ENCODE peak calls at places on chromosomes 4 and X, in nine cellular contexts. Z is epithelial cell of proximal tubule; K is cardiac muscle cell; A is CD8-positive, alpha-beta memory T cell; M is HT1080; U is activated T-cell treated with anti-CD3 and anti-CD28 coated beads for 1 hour; E is HEK293T; X is ACHN; W is T-helper 1 cell. P is an unnamed sample.

GRCh38 chrX:123339201-123339905 is 155.3 kb downstream of the GRIA3 start:
- DNase-seq in X (no peak), E (no peak), A (no peak), K (no peak), M (peak), W (no peak), Z (no peak), U (no peak), P (no peak)

GRCh38 chrX:152155766-152156310 is 17.5 kb upstream of the MAGEA10 start:
- DNase-seq in X (no peak), K (no peak), W (no peak), A (no peak), M (no peak), Z (no peak), E (no peak), U (no peak), P (no peak)

GRCh38 chrX:134764202-134764785 is 106.0 kb upstream of the PLAC1 start:
- DNase-seq in X (peak), K (no peak), E (peak), U (no peak), A (no peak), Z (no peak), W (peak), M (peak), P (no peak)

GRCh38 chr4:65580551-65580950 is 89.7 kb downstream of the EPHA5 start:
- DNase-seq in A (no peak), E (no peak), K (no peak), W (no peak), U (no peak), M (peak), Z (no peak), X (peak), P (no peak)

GRCh38 chrX:33195698-33196097 is 15.7 kb downstream of the DMD start:
- DNase-seq in W (no peak), M (no peak), K (no peak), X (no peak), U (no peak), E (no peak), A (no peak), Z (no peak), P (no peak)

GRCh38 chr4:159096434-159096833 is 6.4 kb upstream of the RAPGEF2 start:
- DNase-seq in A (no peak), W (no peak), U (no peak), E (no peak), K (no peak), M (no peak), X (no peak), Z (no peak), P (no peak)

GRCh38 chr4:156594619-156595018 is 377.0 kb downstream of the PDGFC start:
- DNase-seq in M (no peak), X (no peak), U (no peak), K (peak), E (peak), A (no peak), Z (no peak), W (no peak), P (no peak)

GRCh38 chrX:96407501-96407900 is 277.1 kb upstream of the DIAPH2 start:
- DNase-seq in W (no peak), E (no peak), X (no peak), U (no peak), A (no peak), K (no peak), Z (no peak), M (no peak), P (no peak)

GRCh38 chr4:148021706-148022105 is 289.8 kb downstream of the ARHGAP10 start:
- DNase-seq in Z (no peak), K (no peak), A (no peak), U (no peak), W (no peak), X (no peak), E (no peak), M (no peak), P (no peak)

GRCh38 chrX:15721911-15722310 is 16.2 kb upstream of the CA5B start:
- DNase-seq in E (no peak), K (no peak), Z (no peak), A (no peak), U (no peak), X (no peak), M (no peak), W (no peak), P (no peak)

GRCh38 chr4:24781999-24782745 is 13.2 kb upstream of the SOD3 start:
- DNase-seq in M (no peak), Z (no peak), K (peak), A (no peak), X (no peak), W (no peak), E (no peak), U (no peak), P (no peak)

GRCh38 chr4:22345678-22346077 is 170.2 kb downstream of the ADGRA3 start:
- DNase-seq in U (no peak), E (no peak), K (no peak), X (no peak), M (peak), W (no peak), A (no peak), Z (no peak), P (no peak)

GRCh38 chr4:154415313-154415712 is 76.3 kb downstream of the DCHS2 start:
- DNase-seq in W (no peak), Z (no peak), E (no peak), K (no peak), X (no peak), A (no peak), U (no peak), M (no peak), P (no peak)

GRCh38 chrX:152641996-152642395 is 4.3 kb downstream of the GABRQ start:
- DNase-seq in A (no peak), Z (no peak), U (no peak), E (peak), K (peak), X (no peak), M (peak), W (no peak), P (no peak)

GRCh38 chr4:185726931-185727330 is 85.1 kb downstream of the SORBS2 start:
- DNase-seq in X (no peak), Z (no peak), K (no peak), W (no peak), A (no peak), M (no peak), E (no peak), U (no peak), P (no peak)

GRCh38 chr4:18480342-18480741 is 458.8 kb upstream of the LCORL start:
- DNase-seq in Z (no peak), M (no peak), W (no peak), K (no peak), U (no peak), X (no peak), A (no peak), E (no peak), P (no peak)

GRCh38 chrX:114619874-114620273 is 36.0 kb downstream of the HTR2C start:
- DNase-seq in Z (no peak), M (no peak), E (peak), W (no peak), K (peak), U (no peak), A (no peak), X (peak), P (no peak)

GRCh38 chr4:12488672-12489071 is 995.5 kb downstream of the RAB28 start:
- DNase-seq in X (no peak), U (no peak), A (no peak), M (no peak), Z (no peak), K (peak), W (no peak), E (no peak), P (no peak)

GRCh38 chr4:153137168-153137567 is 67.1 kb upstream of the TRIM2 start:
- DNase-seq in E (no peak), U (no peak), W (no peak), K (no peak), A (no peak), Z (no peak), M (peak), X (peak), P (no peak)

GRCh38 chr4:139245590-139245989 is 34.4 kb downstream of the MGARP start:
- DNase-seq in M (peak), K (no peak), U (no peak), A (no peak), W (no peak), Z (no peak), X (no peak), E (no peak), P (no peak)

GRCh38 chrX:11870789-11871188 is 112.8 kb downstream of the MSL3 start:
- DNase-seq in M (no peak), E (no peak), X (no peak), Z (no peak), K (no peak), W (no peak), U (no peak), A (no peak), P (no peak)

GRCh38 chr4:6573551-6573950 is 1.4 kb upstream of the MAN2B2 start:
- DNase-seq in A (no peak), E (no peak), M (no peak), X (no peak), U (no peak), Z (no peak), K (no peak), W (no peak), P (no peak)